ENCODE peak calls at places on chromosomes 4 and X, in four cellular contexts. T is H9, U is IMR-90, K is H1. V is an unnamed sample.

GRCh38 chr4:88697588-88698329 is at the start of gene NAP1L5:
- DNase-seq in T (peak; percentile 64), U (peak; percentile 85), K (no peak), V (peak; percentile 63)

GRCh38 chr4:61628282-61628681 is 428.2 kb downstream of the ADGRL3 start:
- DNase-seq in K (no peak), U (no peak), T (no peak), V (no peak)

GRCh38 chr4:93444860-93445259 is 383.7 kb upstream of the ATOH1 start:
- DNase-seq in U (peak; percentile 48), K (no peak), T (no peak), V (peak; percentile 3)

GRCh38 chr4:85005865-85006377 is 39.4 kb upstream of the WDFY3 start:
- DNase-seq in U (peak; percentile 90), T (no peak), K (no peak), V (no peak)

GRCh38 chr4:102823897-102824296 is 3.5 kb downstream of the UBE2D3 start:
- DNase-seq in K (no peak), U (peak; percentile 57), T (no peak), V (no peak)

GRCh38 chr4:174538876-174539250 is 16.6 kb upstream of the HPGD start:
- DNase-seq in T (no peak), K (no peak), U (no peak), V (no peak)

GRCh38 chrX:155870958-155871357 is 10.2 kb upstream of the VAMP7 start:
- DNase-seq in U (no peak), T (no peak), K (no peak), V (no peak)

GRCh38 chrX:9862525-9862924 is 76.3 kb downstream of the SHROOM2 start:
- DNase-seq in T (no peak), K (no peak), U (no peak), V (no peak)

GRCh38 chrX:76802698-76803097 is 375.2 kb downstream of the MAGEE1 start:
- DNase-seq in K (no peak), U (no peak), T (no peak), V (no peak)

GRCh38 chr4:165369522-165369921 is 9.3 kb upstream of the CPE start:
- DNase-seq in U (no peak), K (no peak), T (no peak), V (no peak)

GRCh38 chr4:138522366-138522765 is 280.2 kb upstream of the SLC7A11 start:
- DNase-seq in K (no peak), U (peak; percentile 40), T (peak; percentile 31), V (peak; percentile 54)

GRCh38 chrX:150363561-150364346 is 637 bp downstream of the MAMLD1 start:
- DNase-seq in T (peak; percentile 34), U (peak; percentile 29), K (no peak), V (peak; percentile 34)

GRCh38 chr4:34309356-34309900 is 1934.9 kb downstream of the ARAP2 start:
- DNase-seq in K (no peak), T (no peak), U (no peak), V (no peak)

GRCh38 chrX:153377727-153378126 is 23.4 kb downstream of the PNMA6E start:
- DNase-seq in U (no peak), T (no peak), K (no peak), V (no peak)

GRCh38 chrX:111519215-111519614 is 7.8 kb downstream of the SERTM2 start:
- DNase-seq in U (peak; percentile 55), K (no peak), T (no peak), V (peak; percentile 49)

GRCh38 chrX:28312965-28313364 is 274.3 kb upstream of the IL1RAPL1 start:
- DNase-seq in T (no peak), U (peak; percentile 0), K (no peak), V (no peak)

GRCh38 chrX:2550288-2551020 is 49.7 kb upstream of the DHRSX start:
- DNase-seq in T (no peak), U (no peak), K (no peak), V (no peak)

GRCh38 chr4:105978684-105979296 is 83.5 kb downstream of the NPNT start:
- DNase-seq in K (no peak), U (no peak), T (no peak), V (no peak)

GRCh38 chr4:16569790-16570189 is 328.7 kb downstream of the LDB2 start:
- DNase-seq in U (no peak), K (no peak), T (no peak), V (no peak)

GRCh38 chr4:7680731-7681130 is 246.0 kb upstream of the PSAPL1 start:
- DNase-seq in U (no peak), T (no peak), K (no peak), V (no peak)

GRCh38 chr4:88630756-88631155 is 38.5 kb downstream of the HERC3 start:
- DNase-seq in K (no peak), T (no peak), U (peak; percentile 80), V (no peak)

GRCh38 chr4:48205092-48205491 is 64.5 kb downstream of the TEC start:
- DNase-seq in T (no peak), K (no peak), U (peak; percentile 1), V (no peak)

GRCh38 chr4:117898496-117898895 is 135.8 kb upstream of the NDST3 start:
- DNase-seq in T (no peak), K (no peak), U (no peak), V (no peak)

GRCh38 chr4:124426279-124426678 is 286.3 kb downstream of the ANKRD50 start:
- DNase-seq in T (no peak), K (no peak), U (no peak), V (peak; percentile 15)

GRCh38 chrX:9272166-9272565 is 192.7 kb upstream of the TBL1X start:
- DNase-seq in T (no peak), U (no peak), K (no peak), V (no peak)

GRCh38 chrX:70479197-70479969 is 34.7 kb downstream of the DLG3 start:
- DNase-seq in U (peak; percentile 83), T (no peak), K (no peak), V (no peak)

GRCh38 chr4:142801966-142802365 is 44.1 kb downstream of the INPP4B start:
- DNase-seq in K (no peak), T (no peak), U (no peak), V (no peak)

GRCh38 chr4:71541541-71541940 is 202.7 kb downstream of the SLC4A4 start:
- DNase-seq in K (no peak), T (no peak), U (no peak), V (no peak)
- H3K4me2 ChIP-seq in K (no peak overlapping the region), T (no peak overlapping the region), U (no peak overlapping the region), V (no peak overlapping the region)

DNA sequence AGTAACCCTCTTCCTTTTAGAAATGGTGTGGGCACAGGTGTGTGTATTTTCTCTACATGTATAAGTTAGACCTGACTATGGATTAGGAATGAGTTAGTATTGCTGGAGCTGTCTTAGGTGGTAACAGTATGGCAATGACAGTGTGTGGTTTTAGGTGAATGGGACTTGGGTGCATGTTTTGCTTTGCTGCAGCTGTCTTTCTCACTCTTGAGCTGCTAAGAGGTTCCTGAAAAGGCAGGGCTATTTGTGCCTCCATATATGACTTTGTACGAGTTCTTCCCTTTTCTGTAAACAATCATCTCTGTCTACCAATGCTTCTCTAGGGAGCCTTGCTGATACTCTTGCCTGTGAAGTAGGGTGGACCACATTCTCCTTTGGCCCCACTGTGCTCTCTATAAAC is 234.8 kb upstream of the HHIP start:
- DNase-seq in T (no peak), U (no peak), K (no peak), V (no peak)
- H4K5ac ChIP-seq in T (no peak overlapping the region), U (no peak overlapping the region), K (no peak overlapping the region), V (no peak overlapping the region)

GRCh38 chr4:185015108-185015507 is 3.2 kb upstream of the HELT start:
- DNase-seq in K (no peak), T (no peak), U (peak; percentile 6), V (no peak)

GRCh38 chr4:185016101-185016940 is 2.0 kb upstream of the HELT start:
- DNase-seq in U (no peak), T (no peak), K (no peak), V (peak; percentile 35)

GRCh38 chr4:185011408-185011807 is 6.9 kb upstream of the HELT start:
- DNase-seq in T (peak; percentile 71), K (no peak), U (no peak), V (peak; percentile 52)

GRCh38 chr4:185016946-185017797 is 1.1 kb upstream of the HELT start:
- DNase-seq in T (no peak), K (no peak), U (no peak), V (peak; percentile 37)

DNA sequence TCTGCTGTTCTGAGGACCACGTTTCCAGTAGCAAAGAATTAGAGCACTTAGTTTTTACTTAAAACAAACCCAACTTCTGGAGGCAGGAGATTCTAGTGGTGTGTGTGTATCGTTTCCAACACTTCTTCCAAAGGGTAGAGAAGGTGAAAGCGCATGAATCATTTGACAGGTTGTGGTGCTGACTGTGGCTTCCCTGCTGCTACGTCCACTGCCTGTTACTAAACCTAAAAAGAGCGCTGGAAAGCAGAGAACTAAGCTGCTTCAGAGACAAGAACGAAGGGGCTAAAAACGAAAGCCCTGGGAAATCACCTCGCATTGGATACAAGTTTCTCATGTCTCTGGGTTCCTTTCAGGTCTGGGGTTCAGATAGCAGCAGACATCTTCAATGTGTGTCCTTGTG is 4.6 kb upstream of the HELT start:
- DNase-seq in K (no peak), U (peak; percentile 12), T (no peak), V (no peak)
- H3K56ac ChIP-seq in K (no peak overlapping the region), U (no peak overlapping the region), T (no peak overlapping the region), V (no peak overlapping the region)

DNA sequence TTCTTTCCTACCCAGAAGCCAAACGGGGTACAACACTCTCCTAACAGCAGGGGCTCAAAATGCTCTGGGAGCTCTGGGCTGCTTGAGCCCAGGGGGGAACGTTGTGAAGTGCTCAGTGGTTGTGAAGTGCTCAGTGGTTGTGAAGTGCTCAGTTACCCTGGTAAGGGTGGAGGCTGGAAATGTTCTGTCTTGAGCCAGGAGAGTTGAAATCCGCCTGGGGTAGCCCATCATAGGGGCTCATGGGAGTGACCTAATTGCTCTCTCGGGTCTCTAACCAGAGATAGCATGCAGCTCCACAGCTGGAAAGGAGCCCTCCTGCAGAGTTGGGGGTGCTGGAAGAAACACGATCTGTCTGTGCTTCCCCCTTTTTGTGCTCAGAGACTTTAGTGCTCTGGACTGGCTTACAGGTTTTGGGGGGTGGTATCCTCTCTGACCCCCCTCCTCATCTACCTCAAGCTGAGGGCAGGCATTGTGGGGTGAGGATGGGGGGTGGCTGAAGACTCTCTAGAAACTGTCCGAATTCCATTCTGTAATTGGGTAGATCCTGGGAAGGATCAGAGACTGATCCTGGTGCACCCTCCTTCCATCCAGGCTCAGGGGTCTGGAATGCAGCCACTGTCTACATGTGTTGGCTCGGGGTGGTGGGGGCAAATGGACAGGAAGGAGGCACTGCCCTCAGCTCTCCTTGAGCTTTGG is 2.7 kb downstream of the EFNB1 start:
- DNase-seq in U (peak; percentile 13), K (no peak), T (peak; percentile 26), V (no peak)
- H3K4me2 ChIP-seq in U (peak overlapping the region; percentile 83), K (peak overlapping the region; percentile 54), T (peak overlapping the region; percentile 59), V (no peak overlapping the region)

DNA sequence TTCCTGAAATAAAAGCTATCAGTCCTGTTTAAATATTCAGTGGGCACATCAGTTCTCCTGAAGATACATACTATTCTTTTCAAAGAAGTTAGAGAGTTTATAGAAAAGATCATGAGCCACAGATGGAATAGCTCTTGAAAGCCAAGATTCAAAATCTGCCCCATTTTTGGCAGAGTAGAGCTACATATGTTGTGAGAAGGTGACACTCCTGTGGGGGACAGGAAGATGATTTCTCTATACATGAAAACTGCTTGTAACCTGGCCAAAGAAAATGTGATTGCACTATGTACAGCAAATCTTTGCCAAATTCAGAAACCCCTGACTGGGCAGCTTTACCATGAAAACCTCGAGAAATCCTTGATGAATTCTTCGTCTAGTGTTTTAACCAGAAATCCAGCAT is 44.9 kb downstream of the GPM6A start:
- DNase-seq in K (no peak), U (no peak), T (no peak), V (no peak)
- H4K5ac ChIP-seq in K (no peak overlapping the region), U (no peak overlapping the region), T (no peak overlapping the region), V (no peak overlapping the region)

V was measured in mesendoderm.